ENCODE peak calls at places on chromosome 3, in eight cellular contexts. One of them, this sample, is unnamed.

GRCh38 chr3:192929755-192930491 is 12.3 kb upstream of the MB21D2 start:
- DNase-seq in fibroblast of lung: peak
- DNase-seq in stomach: no peak
- DNase-seq in AG10803: peak
- DNase-seq in neural progenitor cell: no peak
- DNase-seq in dorsolateral prefrontal cortex: no peak
- DNase-seq in endothelial cell: no peak
- DNase-seq in gastrocnemius medialis: no peak
- DNase-seq in this sample: peak

GRCh38 chr3:179321585-179322322 is 1.1 kb upstream of the ZNF639 start:
- DNase-seq in fibroblast of lung: peak
- DNase-seq in stomach: no peak
- DNase-seq in AG10803: peak
- DNase-seq in neural progenitor cell: peak
- DNase-seq in dorsolateral prefrontal cortex: peak
- DNase-seq in endothelial cell: peak
- DNase-seq in gastrocnemius medialis: no peak
- DNase-seq in this sample: peak

GRCh38 chr3:126316515-126316939 is 40.7 kb downstream of the KLF15 start:
- DNase-seq in fibroblast of lung: no peak
- DNase-seq in stomach: no peak
- DNase-seq in AG10803: no peak
- DNase-seq in neural progenitor cell: no peak
- DNase-seq in dorsolateral prefrontal cortex: no peak
- DNase-seq in endothelial cell: no peak
- DNase-seq in gastrocnemius medialis: no peak
- DNase-seq in this sample: no peak

GRCh38 chr3:78798266-78798832 is 969.4 kb downstream of the ROBO1 start:
- DNase-seq in fibroblast of lung: no peak
- DNase-seq in stomach: no peak
- DNase-seq in AG10803: peak
- DNase-seq in neural progenitor cell: no peak
- DNase-seq in dorsolateral prefrontal cortex: no peak
- DNase-seq in endothelial cell: no peak
- DNase-seq in gastrocnemius medialis: no peak
- DNase-seq in this sample: no peak

GRCh38 chr3:107142171-107142570 is 235.1 kb upstream of the CCDC54 start:
- DNase-seq in fibroblast of lung: no peak
- DNase-seq in stomach: no peak
- DNase-seq in AG10803: no peak
- DNase-seq in neural progenitor cell: no peak
- DNase-seq in dorsolateral prefrontal cortex: peak
- DNase-seq in endothelial cell: no peak
- DNase-seq in gastrocnemius medialis: no peak
- DNase-seq in this sample: no peak

GRCh38 chr3:23019596-23020300 is 183.4 kb upstream of the UBE2E2 start:
- DNase-seq in fibroblast of lung: peak
- DNase-seq in stomach: no peak
- DNase-seq in AG10803: peak
- DNase-seq in neural progenitor cell: no peak
- DNase-seq in dorsolateral prefrontal cortex: no peak
- DNase-seq in endothelial cell: no peak
- DNase-seq in gastrocnemius medialis: no peak
- DNase-seq in this sample: no peak

GRCh38 chr3:153244961-153245360 is 82.9 kb downstream of the RAP2B start:
- DNase-seq in fibroblast of lung: no peak
- DNase-seq in stomach: no peak
- DNase-seq in AG10803: no peak
- DNase-seq in neural progenitor cell: no peak
- DNase-seq in dorsolateral prefrontal cortex: no peak
- DNase-seq in endothelial cell: no peak
- DNase-seq in gastrocnemius medialis: no peak
- DNase-seq in this sample: no peak

GRCh38 chr3:63869929-63870328 is 6.3 kb downstream of the ATXN7 start:
- DNase-seq in fibroblast of lung: no peak
- DNase-seq in stomach: no peak
- DNase-seq in AG10803: no peak
- DNase-seq in neural progenitor cell: no peak
- DNase-seq in dorsolateral prefrontal cortex: no peak
- DNase-seq in endothelial cell: no peak
- DNase-seq in gastrocnemius medialis: no peak
- DNase-seq in this sample: no peak

GRCh38 chr3:112734171-112734570 is 93.2 kb upstream of the CCDC80 start:
- DNase-seq in fibroblast of lung: peak
- DNase-seq in stomach: no peak
- DNase-seq in AG10803: no peak
- DNase-seq in neural progenitor cell: no peak
- DNase-seq in dorsolateral prefrontal cortex: no peak
- DNase-seq in endothelial cell: no peak
- DNase-seq in gastrocnemius medialis: no peak
- DNase-seq in this sample: no peak

GRCh38 chr3:58629629-58630028 is 36.9 kb downstream of the FAM3D start:
- DNase-seq in fibroblast of lung: no peak
- DNase-seq in stomach: no peak
- DNase-seq in AG10803: no peak
- DNase-seq in neural progenitor cell: no peak
- DNase-seq in dorsolateral prefrontal cortex: no peak
- DNase-seq in endothelial cell: no peak
- DNase-seq in gastrocnemius medialis: no peak
- DNase-seq in this sample: no peak

GRCh38 chr3:53996153-53996861 is 104.6 kb upstream of the SELENOK start:
- DNase-seq in fibroblast of lung: no peak
- DNase-seq in stomach: no peak
- DNase-seq in AG10803: no peak
- DNase-seq in neural progenitor cell: no peak
- DNase-seq in dorsolateral prefrontal cortex: no peak
- DNase-seq in endothelial cell: no peak
- DNase-seq in gastrocnemius medialis: no peak
- DNase-seq in this sample: no peak

GRCh38 chr3:107458871-107459270 is 63.9 kb upstream of the BBX start:
- DNase-seq in fibroblast of lung: peak
- DNase-seq in stomach: no peak
- DNase-seq in AG10803: no peak
- DNase-seq in neural progenitor cell: no peak
- DNase-seq in dorsolateral prefrontal cortex: no peak
- DNase-seq in endothelial cell: no peak
- DNase-seq in gastrocnemius medialis: no peak
- DNase-seq in this sample: no peak

GRCh38 chr3:118636841-118637240 is 397.8 kb downstream of the IGSF11 start:
- DNase-seq in fibroblast of lung: no peak
- DNase-seq in stomach: no peak
- DNase-seq in AG10803: no peak
- DNase-seq in neural progenitor cell: peak
- DNase-seq in dorsolateral prefrontal cortex: no peak
- DNase-seq in endothelial cell: no peak
- DNase-seq in gastrocnemius medialis: no peak
- DNase-seq in this sample: peak

GRCh38 chr3:150144309-150144708 is 173.6 kb upstream of the PFN2 start:
- DNase-seq in fibroblast of lung: no peak
- DNase-seq in stomach: no peak
- DNase-seq in AG10803: no peak
- DNase-seq in neural progenitor cell: no peak
- DNase-seq in dorsolateral prefrontal cortex: no peak
- DNase-seq in endothelial cell: no peak
- DNase-seq in gastrocnemius medialis: no peak
- DNase-seq in this sample: no peak

GRCh38 chr3:27728195-27729087 is 6.3 kb upstream of the EOMES start:
- DNase-seq in fibroblast of lung: no peak
- DNase-seq in stomach: no peak
- DNase-seq in AG10803: no peak
- DNase-seq in neural progenitor cell: peak
- DNase-seq in dorsolateral prefrontal cortex: no peak
- DNase-seq in endothelial cell: no peak
- DNase-seq in gastrocnemius medialis: no peak
- DNase-seq in this sample: peak

DNA sequence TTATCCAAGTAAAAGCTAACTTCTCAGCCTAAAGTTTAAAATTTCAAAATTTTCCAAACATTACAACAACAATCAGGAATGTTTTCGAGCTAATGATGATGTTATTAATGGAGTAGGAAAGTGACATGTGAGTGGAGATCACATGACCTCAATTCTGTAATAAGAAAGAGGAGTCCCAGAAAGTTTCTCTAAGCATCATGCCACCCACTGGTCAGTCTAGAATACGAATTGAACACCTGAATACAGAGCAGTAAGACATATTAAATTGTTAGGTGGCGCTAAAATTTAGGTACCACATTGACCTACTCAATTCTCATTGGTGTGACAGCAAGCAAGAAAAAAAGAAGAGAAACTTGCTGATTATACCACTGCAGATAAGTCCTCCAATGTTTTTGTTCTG is 163.9 kb downstream of the DCLK3 start:
- DNase-seq in fibroblast of lung: no peak
- DNase-seq in stomach: no peak
- DNase-seq in AG10803: no peak
- DNase-seq in neural progenitor cell: no peak
- DNase-seq in dorsolateral prefrontal cortex: no peak
- DNase-seq in endothelial cell: no peak
- DNase-seq in gastrocnemius medialis: no peak
- DNase-seq in this sample: no peak
- TF ChIP-seq CTCF in fibroblast of lung: no peak
- TF ChIP-seq CTCF in stomach: no peak
- TF ChIP-seq CTCF in AG10803: no peak
- TF ChIP-seq CTCF in neural progenitor cell: no peak
- TF ChIP-seq CTCF in dorsolateral prefrontal cortex: no peak
- TF ChIP-seq CTCF in endothelial cell: no peak
- TF ChIP-seq CTCF in gastrocnemius medialis: no peak
- TF ChIP-seq CTCF in this sample: no peak

DNA sequence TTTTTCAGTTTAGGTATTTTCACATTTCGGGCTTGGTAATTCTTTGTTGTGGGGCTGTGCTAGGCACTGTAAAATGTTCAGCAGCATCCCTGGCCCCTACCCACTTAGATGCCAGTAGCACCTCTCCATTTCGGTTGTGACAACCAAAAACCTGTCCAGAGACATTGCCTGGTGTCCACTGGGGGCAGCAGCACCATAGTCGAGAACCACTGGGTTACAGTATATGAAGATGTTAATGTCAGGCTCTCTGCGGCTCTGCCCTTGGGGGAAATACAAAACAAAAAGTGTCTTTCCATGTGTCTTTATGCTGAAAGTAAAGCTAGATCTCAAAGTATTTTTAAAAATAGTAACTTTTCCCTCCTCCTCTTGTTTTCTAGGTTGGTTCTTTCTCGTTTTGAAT is 177.2 kb downstream of the ITPR1 start:
- DNase-seq in fibroblast of lung: no peak
- DNase-seq in stomach: no peak
- DNase-seq in AG10803: no peak
- DNase-seq in neural progenitor cell: peak
- DNase-seq in dorsolateral prefrontal cortex: no peak
- DNase-seq in endothelial cell: peak
- DNase-seq in gastrocnemius medialis: no peak
- DNase-seq in this sample: no peak
- TF ChIP-seq CTCF in fibroblast of lung: peak
- TF ChIP-seq CTCF in stomach: no peak
- TF ChIP-seq CTCF in AG10803: peak
- TF ChIP-seq CTCF in neural progenitor cell: peak
- TF ChIP-seq CTCF in dorsolateral prefrontal cortex: no peak
- TF ChIP-seq CTCF in endothelial cell: peak
- TF ChIP-seq CTCF in gastrocnemius medialis: no peak
- TF ChIP-seq CTCF in this sample: no peak

GRCh38 chr3:161559177-161559998 is 62.8 kb downstream of the OTOL1 start:
- DNase-seq in fibroblast of lung: peak
- DNase-seq in stomach: no peak
- DNase-seq in AG10803: peak
- DNase-seq in neural progenitor cell: peak
- DNase-seq in dorsolateral prefrontal cortex: no peak
- DNase-seq in endothelial cell: peak
- DNase-seq in gastrocnemius medialis: no peak
- DNase-seq in this sample: peak

GRCh38 chr3:161556533-161556932 is 59.9 kb downstream of the OTOL1 start:
- DNase-seq in fibroblast of lung: no peak
- DNase-seq in stomach: no peak
- DNase-seq in AG10803: no peak
- DNase-seq in neural progenitor cell: no peak
- DNase-seq in dorsolateral prefrontal cortex: no peak
- DNase-seq in endothelial cell: no peak
- DNase-seq in gastrocnemius medialis: no peak
- DNase-seq in this sample: no peak

GRCh38 chr3:161558256-161558655 is 61.6 kb downstream of the OTOL1 start:
- DNase-seq in fibroblast of lung: peak
- DNase-seq in stomach: no peak
- DNase-seq in AG10803: peak
- DNase-seq in neural progenitor cell: no peak
- DNase-seq in dorsolateral prefrontal cortex: peak
- DNase-seq in endothelial cell: no peak
- DNase-seq in gastrocnemius medialis: peak
- DNase-seq in this sample: no peak

GRCh38 chr3:161557751-161558150 is 61.1 kb downstream of the OTOL1 start:
- DNase-seq in fibroblast of lung: no peak
- DNase-seq in stomach: no peak
- DNase-seq in AG10803: no peak
- DNase-seq in neural progenitor cell: no peak
- DNase-seq in dorsolateral prefrontal cortex: no peak
- DNase-seq in endothelial cell: no peak
- DNase-seq in gastrocnemius medialis: no peak
- DNase-seq in this sample: no peak

GRCh38 chr3:161560006-161560637 is 63.5 kb downstream of the OTOL1 start:
- DNase-seq in fibroblast of lung: peak
- DNase-seq in stomach: peak
- DNase-seq in AG10803: peak
- DNase-seq in neural progenitor cell: peak
- DNase-seq in dorsolateral prefrontal cortex: peak
- DNase-seq in endothelial cell: peak
- DNase-seq in gastrocnemius medialis: peak
- DNase-seq in this sample: peak
- TF ChIP-seq CTCF in fibroblast of lung: peak
- TF ChIP-seq CTCF in stomach: peak
- TF ChIP-seq CTCF in AG10803: peak
- TF ChIP-seq CTCF in neural progenitor cell: peak
- TF ChIP-seq CTCF in dorsolateral prefrontal cortex: peak
- TF ChIP-seq CTCF in endothelial cell: peak
- TF ChIP-seq CTCF in gastrocnemius medialis: no peak
- TF ChIP-seq CTCF in this sample: peak

DNA sequence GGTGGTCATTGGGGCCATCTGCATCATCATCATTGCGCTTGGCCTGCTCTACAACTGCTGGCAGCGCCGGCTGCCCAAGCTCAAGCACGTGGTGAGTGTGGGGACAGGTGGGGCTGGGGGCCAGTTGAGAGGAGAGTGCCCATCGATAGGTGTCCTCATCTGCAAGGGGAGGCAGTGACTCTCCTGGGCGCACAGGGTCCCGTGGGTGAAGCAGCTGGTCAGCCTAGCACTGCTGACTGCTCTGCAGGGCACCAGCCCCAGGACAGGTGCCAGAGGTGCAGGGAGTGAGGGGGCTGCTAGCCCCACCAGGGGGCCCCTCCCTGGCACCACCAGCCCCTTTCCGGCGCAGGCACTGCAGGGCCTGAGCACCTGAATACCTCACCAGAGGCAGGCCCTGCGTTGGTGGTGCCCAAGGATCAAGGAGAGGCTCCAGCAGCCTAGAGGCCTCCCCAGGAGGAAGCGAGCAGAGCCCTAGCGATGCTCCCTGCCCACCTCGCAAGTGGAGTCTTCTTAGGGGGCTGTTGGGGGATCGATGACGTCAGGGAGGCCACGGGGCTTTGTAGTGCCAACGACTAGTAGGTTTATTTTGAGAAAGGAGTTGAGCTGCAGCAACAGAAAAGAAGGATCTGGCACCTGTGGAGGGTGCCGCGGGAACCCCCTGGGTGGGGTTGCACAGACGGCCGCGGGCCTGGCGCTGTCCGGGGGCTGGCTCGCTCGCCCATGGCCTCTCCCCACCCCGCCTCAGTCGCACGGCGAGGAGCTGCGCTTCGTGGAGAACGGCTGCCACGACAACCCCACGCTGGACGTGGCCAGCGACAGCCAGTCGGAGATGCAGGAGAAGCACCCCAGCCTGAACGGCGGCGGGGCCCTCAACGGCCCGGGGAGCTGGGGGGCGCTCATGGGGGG is 976 bp upstream of the ABTB1 start:
- DNase-seq in fibroblast of lung: peak
- DNase-seq in stomach: peak
- DNase-seq in AG10803: no peak
- DNase-seq in neural progenitor cell: peak
- DNase-seq in dorsolateral prefrontal cortex: no peak
- DNase-seq in endothelial cell: peak
- DNase-seq in gastrocnemius medialis: no peak
- DNase-seq in this sample: peak
- TF ChIP-seq CTCF in fibroblast of lung: no peak
- TF ChIP-seq CTCF in stomach: no peak
- TF ChIP-seq CTCF in AG10803: no peak
- TF ChIP-seq CTCF in neural progenitor cell: no peak
- TF ChIP-seq CTCF in dorsolateral prefrontal cortex: no peak
- TF ChIP-seq CTCF in endothelial cell: no peak
- TF ChIP-seq CTCF in gastrocnemius medialis: no peak
- TF ChIP-seq CTCF in this sample: no peak

This sample was measured in Calu3.